ENCODE peak calls at places on chromosomes 12 and 14, in seven cellular contexts. N, K, X, P, H, Q and L are unnamed samples.

GRCh38 chr14:76644875-76645518 is 116.3 kb upstream of the VASH1 start:
- DNase-seq in N (peak), P (peak), K (peak), Q (peak), H (no peak), X (peak), L (peak)

GRCh38 chr12:19574606-19575005 is 135.3 kb downstream of the AEBP2 start:
- DNase-seq in Q (no peak), X (peak), P (no peak), K (no peak), N (no peak), H (no peak), L (no peak)

GRCh38 chr14:77752799-77753516 is 8.0 kb downstream of the SNW1 start:
- DNase-seq in Q (no peak), K (no peak), H (no peak), P (no peak), N (no peak), X (no peak), L (no peak)

GRCh38 chr12:79378496-79378895 is 312.3 kb downstream of the PAWR start:
- DNase-seq in P (no peak), H (no peak), X (no peak), N (no peak), Q (no peak), K (no peak), L (no peak)

GRCh38 chr14:104656014-104656714 is 33.3 kb upstream of the INF2 start:
- DNase-seq in K (no peak), H (no peak), Q (no peak), X (no peak), N (peak), P (no peak), L (no peak)

GRCh38 chr12:65232490-65233077 is 45.9 kb upstream of the MSRB3 start:
- DNase-seq in H (no peak), X (no peak), P (no peak), Q (no peak), N (no peak), K (no peak), L (no peak)

GRCh38 chr12:124518051-124518932 is 49.1 kb downstream of the NCOR2 start:
- DNase-seq in K (peak), X (peak), Q (peak), N (peak), P (no peak), H (peak), L (no peak)

GRCh38 chr12:103431950-103432349 is 63.8 kb downstream of the C12orf42 start:
- DNase-seq in N (no peak), X (no peak), H (no peak), Q (no peak), P (no peak), K (no peak), L (no peak)

GRCh38 chr12:105334001-105334400 is 3.5 kb downstream of the C12orf75 start:
- DNase-seq in Q (no peak), K (no peak), N (no peak), H (no peak), P (no peak), X (peak), L (no peak)